ENCODE peak calls at places on chromosomes 4 and X, in five cellular contexts. N is GM12865, H is BE2C, Z is foreskin keratinocyte, K is lower lobe of right lung. D is an unnamed sample.

GRCh38 chrX:72169008-72169728 is 12.4 kb upstream of the PIN4 start:
- DNase-seq in Z (no peak), H (no peak), K (no peak), N (peak), D (no peak)

GRCh38 chr4:114474401-114474800 is 124.2 kb upstream of the UGT8 start:
- DNase-seq in H (no peak), Z (no peak), K (no peak), N (no peak), D (peak)

GRCh38 chr4:119729815-119730643 is 101.4 kb upstream of the PDE5A start:
- DNase-seq in K (no peak), Z (peak), H (peak), N (no peak), D (peak)

GRCh38 chr4:663438-664428 is 10.3 kb downstream of the ATP5ME start:
- DNase-seq in Z (no peak), K (peak), N (peak), H (peak), D (no peak)

GRCh38 chrX:125439194-125439849 is 119.7 kb downstream of the TEX13C start:
- DNase-seq in H (no peak), N (no peak), K (no peak), Z (no peak), D (peak)

GRCh38 chrX:28638775-28639174 is 51.5 kb downstream of the IL1RAPL1 start:
- DNase-seq in K (no peak), Z (no peak), N (no peak), H (no peak), D (no peak)

GRCh38 chrX:7088968-7089615 is 58.4 kb upstream of the STS start:
- DNase-seq in H (peak), K (no peak), Z (no peak), N (peak), D (peak)

GRCh38 chr4:94623507-94623906 is 134.2 kb upstream of the BMPR1B start:
- DNase-seq in K (no peak), Z (no peak), H (no peak), N (no peak), D (no peak)

GRCh38 chrX:44162964-44163475 is 180.5 kb downstream of the EFHC2 start:
- DNase-seq in N (no peak), Z (no peak), K (no peak), H (no peak), D (no peak)

GRCh38 chr4:1374706-1375045 is 27.7 kb downstream of the UVSSA start:
- DNase-seq in K (peak), Z (no peak), N (no peak), H (no peak), D (no peak)

GRCh38 chr4:122806981-122807679 is 19.5 kb upstream of the FGF2 start:
- DNase-seq in H (no peak), K (no peak), N (no peak), Z (no peak), D (no peak)

GRCh38 chrX:86028681-86029080 is 18.7 kb downstream of the CHM start:
- DNase-seq in Z (no peak), H (no peak), K (no peak), N (no peak), D (no peak)

GRCh38 chr4:110231869-110232268 is 33.5 kb upstream of the ELOVL6 start:
- DNase-seq in K (no peak), Z (peak), H (no peak), N (no peak), D (peak)

GRCh38 chr4:54224960-54225670 is 4.0 kb upstream of the PDGFRA start:
- DNase-seq in Z (no peak), N (no peak), K (no peak), H (no peak), D (no peak)

GRCh38 chr4:99389606-99390005 is 37.1 kb upstream of the ADH1C start:
- DNase-seq in Z (no peak), N (no peak), K (no peak), H (no peak), D (no peak)

GRCh38 chrX:29233592-29234179 is 646.4 kb downstream of the IL1RAPL1 start:
- DNase-seq in H (no peak), Z (no peak), N (no peak), K (peak), D (no peak)

GRCh38 chr4:105990933-105991332 is 95.7 kb downstream of the NPNT start:
- DNase-seq in K (peak), Z (peak), N (peak), H (peak), D (peak)

GRCh38 chr4:39166177-39166576 is 16.2 kb upstream of the WDR19 start:
- DNase-seq in K (no peak), H (no peak), Z (no peak), N (no peak), D (no peak)

GRCh38 chr4:71607780-71608673 is 175.9 kb downstream of the GC start:
- DNase-seq in H (no peak), N (no peak), Z (peak), K (no peak), D (peak)

GRCh38 chr4:139501117-139501516 is 47.2 kb downstream of the RAB33B start:
- DNase-seq in Z (no peak), K (no peak), N (no peak), H (no peak), D (no peak)

GRCh38 chr4:6983500-6984142 is 59.6 kb upstream of the TADA2B start:
- DNase-seq in N (no peak), Z (no peak), H (no peak), K (no peak), D (no peak)

GRCh38 chr4:147326581-147326980 is 154.3 kb upstream of the EDNRA start:
- DNase-seq in N (no peak), K (no peak), H (no peak), Z (no peak), D (peak)

GRCh38 chr4:151658959-151659593 is 101.7 kb downstream of the GATB start:
- DNase-seq in K (no peak), N (no peak), Z (no peak), H (no peak), D (no peak)

GRCh38 chrX:119654112-119654531 is 38.8 kb downstream of the SEPTIN6 start:
- DNase-seq in Z (peak), K (no peak), N (no peak), H (no peak), D (no peak)

GRCh38 chr4:185863946-185864345 is 52.0 kb upstream of the SORBS2 start:
- DNase-seq in N (no peak), K (no peak), H (no peak), Z (no peak), D (no peak)

GRCh38 chr4:2087170-2087569 is 28.0 kb downstream of the NAT8L start:
- DNase-seq in Z (peak), H (no peak), N (no peak), K (no peak), D (peak)

GRCh38 chr4:5918331-5919030 is 25.6 kb upstream of the CRMP1 start:
- DNase-seq in K (no peak), H (no peak), N (no peak), Z (no peak), D (no peak)

GRCh38 chrX:375181-376036 is 11.3 kb downstream of the PPP2R3B start:
- DNase-seq in K (no peak), N (no peak), H (no peak), Z (no peak), D (no peak)

GRCh38 chr4:123977623-123978022 is 581.0 kb downstream of the SPRY1 start:
- DNase-seq in K (no peak), N (no peak), H (no peak), Z (peak), D (no peak)

GRCh38 chr4:122739174-122739573 is 6.7 kb downstream of the BBS12 start:
- DNase-seq in H (no peak), Z (peak), K (no peak), N (no peak), D (peak)

GRCh38 chr4:169849456-169849855 is 91.7 kb upstream of the HPF1 start:
- DNase-seq in Z (peak), N (no peak), K (no peak), H (no peak), D (no peak)

GRCh38 chrX:115560978-115561604 is at the start of gene PLS3:
- DNase-seq in K (peak), H (peak), N (peak), Z (peak), D (peak)

GRCh38 chrX:48833531-48834138 is 1.8 kb downstream of the PCSK1N start:
- DNase-seq in H (no peak), K (no peak), Z (no peak), N (no peak), D (no peak)

GRCh38 chrX:26262121-26262523 is 46.2 kb downstream of the MAGEB5 start:
- DNase-seq in H (no peak), K (no peak), Z (peak), N (no peak), D (peak)

GRCh38 chr4:136301773-136302172 is 1230.5 kb downstream of the PCDH18 start:
- DNase-seq in N (no peak), K (no peak), H (no peak), Z (no peak), D (no peak)

GRCh38 chr4:37922323-37922722 is 31.4 kb downstream of the TBC1D1 start:
- DNase-seq in N (no peak), Z (peak), K (no peak), H (no peak), D (peak)

GRCh38 chrX:13092455-13092941 is 48.1 kb upstream of the FAM9C start:
- DNase-seq in N (peak), Z (no peak), K (peak), H (no peak), D (no peak)

DNA sequence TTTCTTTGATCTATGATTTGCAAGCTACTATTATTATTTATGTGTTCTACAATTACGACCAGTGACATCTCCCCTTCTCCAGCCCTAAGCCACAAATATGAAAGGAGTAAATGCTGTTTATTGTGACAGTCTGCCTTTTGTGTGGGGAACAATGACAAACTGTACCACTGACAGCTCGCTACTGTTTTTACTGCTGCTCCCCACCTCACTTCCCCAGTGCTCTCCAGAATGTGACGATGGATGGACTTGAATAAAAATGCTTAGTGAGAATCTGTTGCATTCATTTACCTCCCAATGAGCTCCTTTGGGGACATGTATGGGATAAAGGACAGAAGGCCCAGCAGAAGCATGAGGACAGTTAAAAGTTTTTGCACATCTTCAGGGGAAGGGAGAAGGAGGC is 485.3 kb upstream of the TENM3 start:
- DNase-seq in Z (no peak), H (no peak), K (no peak), N (no peak), D (no peak)
- TF ChIP-seq CTCF in Z (no peak), H (no peak), K (no peak), N (no peak), D (no peak)

GRCh38 chr4:108058685-108059440 is 69.2 kb downstream of the HADH start:
- DNase-seq in Z (peak), N (no peak), K (no peak), H (no peak), D (peak)

GRCh38 chr4:108056418-108056817 is 66.7 kb downstream of the HADH start:
- DNase-seq in Z (no peak), N (peak), K (no peak), H (no peak), D (no peak)

GRCh38 chr4:108060686-108061321 is 71.1 kb downstream of the HADH start:
- DNase-seq in H (no peak), K (no peak), Z (no peak), N (no peak), D (no peak)

GRCh38 chr4:108055787-108056186 is 66.1 kb downstream of the HADH start:
- DNase-seq in H (no peak), K (no peak), Z (no peak), N (no peak), D (no peak)

GRCh38 chr4:108060164-108060563 is 70.5 kb downstream of the HADH start:
- DNase-seq in N (peak), H (peak), Z (peak), K (no peak), D (peak)
- TF ChIP-seq CTCF in N (no peak), H (peak), Z (peak), K (peak), D (peak)

GRCh38 chr4:23952258-23952657 is 62.4 kb upstream of the PPARGC1A start:
- DNase-seq in Z (no peak), K (no peak), H (no peak), N (no peak), D (no peak)
- TF ChIP-seq CTCF in Z (no peak), K (no peak), H (no peak), N (no peak), D (no peak)

GRCh38 chr4:8230033-8230432 is 30.9 kb downstream of the SH3TC1 start:
- DNase-seq in N (no peak), Z (no peak), K (no peak), H (no peak), D (no peak)

GRCh38 chr4:8229341-8229975 is 30.4 kb downstream of the SH3TC1 start:
- DNase-seq in H (no peak), Z (no peak), N (no peak), K (no peak), D (no peak)

GRCh38 chr4:8227201-8227770 is 28.2 kb downstream of the SH3TC1 start:
- DNase-seq in K (no peak), Z (no peak), H (no peak), N (no peak), D (no peak)

GRCh38 chr4:8227771-8228318 is 28.8 kb downstream of the SH3TC1 start:
- DNase-seq in K (no peak), Z (no peak), H (no peak), N (no peak), D (no peak)

DNA sequence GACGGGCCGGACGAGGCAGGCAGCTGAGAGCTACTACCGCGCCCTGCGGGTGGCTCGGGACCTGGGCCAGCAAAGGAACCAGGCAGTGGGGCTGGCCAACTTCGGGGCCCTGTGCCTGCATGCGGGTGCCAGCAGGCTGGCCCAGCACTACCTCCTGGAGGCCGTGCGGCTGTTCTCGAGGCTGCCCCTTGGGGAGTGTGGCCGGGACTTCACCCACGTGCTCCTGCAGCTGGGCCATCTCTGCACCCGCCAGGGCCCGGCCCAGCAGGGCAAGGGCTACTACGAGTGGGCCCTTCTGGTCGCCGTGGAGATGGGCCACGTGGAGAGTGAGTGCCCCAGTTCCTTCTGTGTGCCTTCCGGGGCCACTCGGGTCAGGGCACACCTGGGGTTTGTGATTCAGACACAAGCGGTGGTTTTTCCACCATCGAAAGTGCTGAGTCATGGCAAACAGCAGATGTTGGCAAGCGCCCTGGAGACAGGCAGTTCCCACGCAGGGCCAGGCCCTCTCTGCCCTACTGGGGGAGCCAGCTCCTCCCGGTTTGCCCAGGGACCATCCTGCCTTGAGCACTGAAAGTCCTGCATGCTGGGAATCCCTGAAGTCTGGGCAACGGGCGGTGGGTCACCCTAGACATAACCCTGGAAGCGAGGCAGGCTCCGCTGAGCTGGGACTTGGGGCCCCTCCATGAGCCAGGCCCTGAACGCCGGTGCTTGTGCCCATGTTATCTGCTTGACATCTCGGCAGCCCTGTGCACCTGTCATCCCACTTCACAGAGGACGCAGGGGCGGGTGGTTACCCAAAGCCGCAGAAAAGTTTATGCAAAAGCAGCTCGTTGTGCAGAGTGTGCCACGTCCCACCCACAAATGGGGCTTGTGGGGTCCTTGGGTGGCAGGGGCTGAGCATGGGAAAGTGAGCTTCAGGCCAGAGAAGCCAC is 29.5 kb downstream of the SH3TC1 start:
- DNase-seq in K (peak), N (peak), H (peak), Z (peak), D (peak)
- TF ChIP-seq CTCF in K (no peak), N (no peak), H (no peak), Z (peak), D (no peak)

GRCh38 chr4:175891863-175892262 is 79.8 kb upstream of the GPM6A start:
- DNase-seq in K (no peak), H (no peak), N (peak), Z (peak), D (peak)
- TF ChIP-seq CTCF in K (no peak), H (peak), N (peak), Z (peak), D (peak)

GRCh38 chr4:67327245-67327860 is 217.9 kb downstream of the CENPC start:
- DNase-seq in H (peak), K (no peak), N (peak), Z (peak), D (peak)

GRCh38 chr4:67333663-67334062 is 211.6 kb downstream of the CENPC start:
- DNase-seq in H (no peak), N (no peak), Z (no peak), K (no peak), D (peak)

GRCh38 chr4:67332627-67333026 is 212.7 kb downstream of the CENPC start:
- DNase-seq in H (peak), N (peak), Z (peak), K (no peak), D (peak)
- TF ChIP-seq CTCF in H (peak), N (peak), Z (peak), K (peak), D (peak)

GRCh38 chrX:17323397-17323796 is 51.6 kb upstream of the NHS start:
- DNase-seq in K (no peak), H (no peak), N (no peak), Z (no peak), D (no peak)

DNA sequence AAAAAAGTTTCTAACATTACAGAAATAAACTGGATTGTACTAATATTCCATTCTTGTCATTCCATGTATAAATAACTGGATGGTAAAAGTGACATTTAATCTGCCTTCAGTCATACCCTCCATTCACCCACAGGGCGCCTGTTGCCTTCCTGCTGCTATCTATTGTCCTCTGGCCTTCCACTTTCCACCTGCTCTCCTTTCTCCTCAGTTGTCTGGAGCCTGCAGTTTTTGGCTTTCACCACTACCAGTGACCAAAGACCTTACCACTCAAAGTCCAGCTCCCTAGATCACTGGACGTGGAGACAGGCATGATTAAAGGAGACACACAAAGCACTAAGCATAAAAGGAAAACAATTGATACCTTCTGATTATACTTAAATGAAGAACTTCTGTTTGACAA is 46.2 kb upstream of the NHS start:
- DNase-seq in N (no peak), Z (no peak), H (no peak), K (no peak), D (no peak)
- TF ChIP-seq CTCF in N (no peak), Z (no peak), H (no peak), K (no peak), D (no peak)

D was measured in MCF 10A.